ENCODE peak calls at places on chromosomes 3 and 15, in four cellular contexts. Y is neural progenitor cell, J is NCI-H510A, K is 8988T. A is an unnamed sample.

GRCh38 chr15:25478313-25478712 is 39.5 kb upstream of the UBE3A start:
- DNase-seq in Y (no peak), J (no peak), K (no peak), A (no peak)

GRCh38 chr3:47376393-47376792 is 4.4 kb upstream of the PTPN23 start:
- DNase-seq in Y (no peak), J (no peak), K (no peak), A (no peak)

GRCh38 chr15:101242160-101242998 is 9.5 kb downstream of the CHSY1 start:
- DNase-seq in Y (no peak), J (no peak), K (no peak), A (peak)

GRCh38 chr3:142278451-142278850 is 53.1 kb upstream of the GK5 start:
- DNase-seq in Y (no peak), J (no peak), K (no peak), A (no peak)

GRCh38 chr3:179093807-179094206 is 22.2 kb upstream of the ZMAT3 start:
- DNase-seq in Y (no peak), J (no peak), K (no peak), A (no peak)

GRCh38 chr3:80542476-80542875 is 774.7 kb upstream of the ROBO1 start:
- DNase-seq in Y (no peak), J (no peak), K (no peak), A (no peak)

GRCh38 chr3:99747915-99748314 is 69.7 kb upstream of the CMSS1 start:
- DNase-seq in Y (peak), J (no peak), K (no peak), A (no peak)

GRCh38 chr3:184688251-184688851 is 23.5 kb downstream of the MAGEF1 start:
- DNase-seq in Y (no peak), J (no peak), K (no peak), A (peak)

GRCh38 chr15:95284933-95285401 is 1045.5 kb upstream of the NR2F2 start:
- DNase-seq in Y (peak), J (no peak), K (no peak), A (peak)

GRCh38 chr3:127760361-127760760 is 62.0 kb downstream of the MGLL start:
- DNase-seq in Y (no peak), J (no peak), K (no peak), A (no peak)

GRCh38 chr15:60381148-60381788 is 16.5 kb downstream of the ANXA2 start:
- DNase-seq in Y (no peak), J (no peak), K (no peak), A (peak)

GRCh38 chr15:74489518-74490338 is 28.8 kb upstream of the UBL7 start:
- DNase-seq in Y (peak), J (peak), K (peak), A (peak)

GRCh38 chr15:66563566-66564110 is 2.2 kb downstream of the LCTL start:
- DNase-seq in Y (no peak), J (no peak), K (no peak), A (no peak)

GRCh38 chr3:105606052-105606451 is 239.3 kb downstream of the ALCAM start:
- DNase-seq in Y (no peak), J (no peak), K (no peak), A (no peak)

GRCh38 chr15:69172854-69173253 is 12.4 kb downstream of the GLCE start:
- DNase-seq in Y (no peak), J (no peak), K (no peak), A (no peak)

GRCh38 chr3:157336252-157337009 is 100.2 kb upstream of the PTX3 start:
- DNase-seq in Y (no peak), J (no peak), K (no peak), A (no peak)

GRCh38 chr15:101559938-101560337 is 70.4 kb upstream of the PCSK6 start:
- DNase-seq in Y (no peak), J (no peak), K (no peak), A (peak)

GRCh38 chr15:31236184-31237041 is 90.2 kb upstream of the KLF13 start:
- DNase-seq in Y (no peak), J (no peak), K (no peak), A (no peak)

GRCh38 chr3:189631373-189631408 is at the start of gene TP63:
- DNase-seq in Y (no peak), J (no peak), K (no peak), A (no peak)

GRCh38 chr3:146100180-146100579 is 60.8 kb downstream of the PLOD2 start:
- DNase-seq in Y (no peak), J (no peak), K (no peak), A (no peak)

GRCh38 chr15:26011916-26012315 is 148.8 kb upstream of the ATP10A start:
- DNase-seq in Y (no peak), J (no peak), K (no peak), A (no peak)

GRCh38 chr3:194312743-194313281 is 38.3 kb downstream of the CPN2 start:
- DNase-seq in Y (peak), J (peak), K (no peak), A (peak)

GRCh38 chr3:160010578-160010977 is 21.9 kb downstream of the IL12A start:
- DNase-seq in Y (no peak), J (no peak), K (no peak), A (no peak)

GRCh38 chr15:80512729-80513670 is 108.8 kb downstream of the ARNT2 start:
- DNase-seq in Y (no peak), J (no peak), K (no peak), A (no peak)

GRCh38 chr15:35092846-35093245 is 7.8 kb upstream of the NANOGP8 start:
- DNase-seq in Y (no peak), J (no peak), K (no peak), A (no peak)

GRCh38 chr3:172524611-172525010 is 1.4 kb upstream of the TNFSF10 start:
- DNase-seq in Y (no peak), J (no peak), K (no peak), A (no peak)

GRCh38 chr3:120791958-120792357 is 49.4 kb downstream of the GTF2E1 start:
- DNase-seq in Y (no peak), J (no peak), K (no peak), A (no peak)

GRCh38 chr3:55484191-55484644 is 2.9 kb downstream of the WNT5A start:
- DNase-seq in Y (peak), J (no peak), K (peak), A (peak)

GRCh38 chr3:52939600-52939999 is 42.3 kb upstream of the STIMATE start:
- DNase-seq in Y (no peak), J (no peak), K (no peak), A (no peak)

GRCh38 chr3:179825527-179826246 is 172.8 kb downstream of the USP13 start:
- DNase-seq in Y (no peak), J (no peak), K (no peak), A (no peak)

GRCh38 chr3:73954506-73954905 is 329.8 kb upstream of the PDZRN3 start:
- DNase-seq in Y (peak), J (no peak), K (no peak), A (no peak)

GRCh38 chr15:85692873-85693272 is 101.9 kb downstream of the KLHL25 start:
- DNase-seq in Y (no peak), J (no peak), K (no peak), A (no peak)

GRCh38 chr15:77589839-77590238 is 42.9 kb downstream of the LINGO1 start:
- DNase-seq in Y (no peak), J (no peak), K (no peak), A (no peak)

GRCh38 chr3:46895204-46895660 is 17.7 kb downstream of the PTH1R start:
- DNase-seq in Y (peak), J (no peak), K (peak), A (peak)

GRCh38 chr3:122674339-122674738 is 6.3 kb upstream of the PARP14 start:
- DNase-seq in Y (no peak), J (no peak), K (no peak), A (no peak)

GRCh38 chr3:194401346-194401745 is 2.3 kb upstream of the GP5 start:
- DNase-seq in Y (no peak), J (no peak), K (no peak), A (no peak)

GRCh38 chr3:40292637-40293036 is 16.9 kb upstream of the EIF1B start:
- DNase-seq in Y (peak), J (no peak), K (no peak), A (peak)

GRCh38 chr3:35664460-35664919 is 25.2 kb downstream of the ARPP21 start:
- DNase-seq in Y (peak), J (peak), K (no peak), A (peak)

GRCh38 chr3:146953523-146954125 is 348.5 kb upstream of the PLSCR5 start:
- DNase-seq in Y (peak), J (no peak), K (no peak), A (peak)